ENCODE peak calls at places on chromosomes 13 and 19, in seven cellular contexts. W is CD4-positive, CD25-positive, alpha-beta regulatory T cell; X is HCEC 1CT; M is nucleus accumbens; Z is foreskin melanocyte; T is OCI-LY7; O is GF-D8. R is an unnamed sample.

GRCh38 chr13:36685912-36686311 is 12.1 kb downstream of the SERTM1 start:
- DNase-seq in W (no peak), X (no peak), M (no peak), Z (no peak), T (no peak), O (no peak), R (no peak)

GRCh38 chr19:19416280-19416679 is 10.8 kb downstream of the GATAD2A start:
- DNase-seq in W (no peak), X (no peak), M (no peak), Z (no peak), T (no peak), O (no peak), R (no peak)

GRCh38 chr19:12703056-12703455 is 6.6 kb upstream of the FBXW9 start:
- DNase-seq in W (no peak), X (peak), M (no peak), Z (no peak), T (peak), O (no peak), R (peak)

GRCh38 chr19:51372649-51373504 is at the start of gene NKG7:
- DNase-seq in W (peak), X (no peak), M (no peak), Z (no peak), T (peak), O (peak), R (no peak)

GRCh38 chr19:1468274-1469199 is 10.5 kb downstream of the C19orf25 start:
- DNase-seq in W (no peak), X (no peak), M (no peak), Z (no peak), T (peak), O (peak), R (no peak)

GRCh38 chr13:112324121-112324520 is 52.0 kb upstream of the SPACA7 start:
- DNase-seq in W (no peak), X (no peak), M (no peak), Z (no peak), T (no peak), O (no peak), R (no peak)

GRCh38 chr19:38250821-38251563 is 5.2 kb downstream of the PPP1R14A start:
- DNase-seq in W (no peak), X (no peak), M (peak), Z (no peak), T (no peak), O (no peak), R (no peak)

GRCh38 chr19:43439183-43440063 is 24.7 kb downstream of the TEX101 start:
- DNase-seq in W (peak), X (peak), M (no peak), Z (no peak), T (peak), O (no peak), R (peak)

GRCh38 chr13:112883241-112883945 is 85.6 kb upstream of the MCF2L start:
- DNase-seq in W (no peak), X (no peak), M (no peak), Z (no peak), T (no peak), O (no peak), R (no peak)

GRCh38 chr13:56457535-56458200 is 683.0 kb upstream of the PRR20A start:
- DNase-seq in W (no peak), X (no peak), M (no peak), Z (no peak), T (no peak), O (no peak), R (no peak)

GRCh38 chr13:101523732-101524131 is 71.3 kb downstream of the ITGBL1 start:
- DNase-seq in W (no peak), X (peak), M (no peak), Z (no peak), T (no peak), O (no peak), R (no peak)

GRCh38 chr13:105759467-105759866 is 776.0 kb downstream of the EFNB2 start:
- DNase-seq in W (no peak), X (no peak), M (no peak), Z (no peak), T (no peak), O (no peak), R (no peak)

GRCh38 chr13:43003729-43004128 is 11.7 kb upstream of the EPSTI1 start:
- DNase-seq in W (no peak), X (no peak), M (no peak), Z (no peak), T (no peak), O (no peak), R (no peak)

GRCh38 chr13:114108894-114109293 is 23.5 kb downstream of the RASA3 start:
- DNase-seq in W (no peak), X (no peak), M (no peak), Z (no peak), T (no peak), O (no peak), R (no peak)

R was measured in COLO829.